ENCODE peak calls at places on chromosome 12, in six cellular contexts. Q, V, E, Y, N and F are unnamed samples.

GRCh38 chr12:91194500-91194899 is 11.9 kb upstream of the DCN start:
- DNase-seq in Q (no peak), V (peak), E (no peak), Y (no peak), N (no peak), F (peak)

GRCh38 chr12:111437816-111438454 is 32.2 kb downstream of the SH2B3 start:
- DNase-seq in Q (peak), V (peak), E (peak), Y (peak), N (no peak), F (peak)

GRCh38 chr12:48933664-48934311 is 8.5 kb upstream of the FKBP11 start:
- DNase-seq in Q (no peak), V (no peak), E (no peak), Y (no peak), N (no peak), F (no peak)

GRCh38 chr12:93325855-93326254 is 51.9 kb upstream of the NUDT4 start:
- DNase-seq in Q (no peak), V (peak), E (no peak), Y (no peak), N (no peak), F (peak)

GRCh38 chr12:25997401-25997973 is 39.0 kb downstream of the RASSF8 start:
- DNase-seq in Q (no peak), V (peak), E (peak), Y (peak), N (no peak), F (no peak)

GRCh38 chr12:45725631-45726593 is 3.6 kb upstream of the ARID2 start:
- DNase-seq in Q (no peak), V (peak), E (peak), Y (peak), N (no peak), F (no peak)

GRCh38 chr12:66092559-66093269 is 37.8 kb downstream of the LLPH start:
- DNase-seq in Q (no peak), V (peak), E (peak), Y (peak), N (no peak), F (peak)

GRCh38 chr12:94535614-94535932 is 75.9 kb upstream of the CEP83 start:
- DNase-seq in Q (no peak), V (no peak), E (no peak), Y (no peak), N (no peak), F (no peak)

GRCh38 chr12:76863005-76863670 is 15.7 kb downstream of the CSRP2 start:
- DNase-seq in Q (no peak), V (no peak), E (peak), Y (no peak), N (no peak), F (no peak)

GRCh38 chr12:111467862-111468245 is 62.1 kb downstream of the SH2B3 start:
- DNase-seq in Q (no peak), V (no peak), E (peak), Y (no peak), N (no peak), F (no peak)